ENCODE peak calls at places on chromosome 15, in four cellular contexts. One of them, this sample, is unnamed.

GRCh38 chr15:79078003-79078402 is 12.6 kb downstream of the RASGRF1 start:
- DNase-seq in GM23248: no peak
- DNase-seq in mammary epithelial cell: no peak
- DNase-seq in astrocyte: no peak
- DNase-seq in this sample: no peak

GRCh38 chr15:48112242-48112641 is 8.5 kb upstream of the SLC24A5 start:
- DNase-seq in GM23248: peak; percentile 7
- DNase-seq in mammary epithelial cell: peak; percentile 12
- DNase-seq in astrocyte: peak; percentile 12
- DNase-seq in this sample: no peak

GRCh38 chr15:25946241-25946786 is 83.2 kb upstream of the ATP10A start:
- DNase-seq in GM23248: no peak
- DNase-seq in mammary epithelial cell: no peak
- DNase-seq in astrocyte: no peak
- DNase-seq in this sample: no peak

GRCh38 chr15:67340630-67341029 is 86.0 kb downstream of the IQCH start:
- DNase-seq in GM23248: no peak
- DNase-seq in mammary epithelial cell: no peak
- DNase-seq in astrocyte: no peak
- DNase-seq in this sample: no peak

GRCh38 chr15:31434418-31435255 is 108.0 kb downstream of the KLF13 start:
- DNase-seq in GM23248: peak; percentile 98
- DNase-seq in mammary epithelial cell: peak; percentile 53
- DNase-seq in astrocyte: peak; percentile 88
- DNase-seq in this sample: no peak

GRCh38 chr15:88243895-88244787 is 12.4 kb downstream of the NTRK3 start:
- DNase-seq in GM23248: peak; percentile 48
- DNase-seq in mammary epithelial cell: peak; percentile 36
- DNase-seq in astrocyte: no peak
- DNase-seq in this sample: no peak

GRCh38 chr15:85673326-85673725 is 121.4 kb downstream of the KLHL25 start:
- DNase-seq in GM23248: peak; percentile 49
- DNase-seq in mammary epithelial cell: no peak
- DNase-seq in astrocyte: no peak
- DNase-seq in this sample: no peak

GRCh38 chr15:89321521-89322410 is 12.9 kb downstream of the POLG start:
- DNase-seq in GM23248: peak; percentile 27
- DNase-seq in mammary epithelial cell: no peak
- DNase-seq in astrocyte: no peak
- DNase-seq in this sample: no peak

GRCh38 chr15:77239892-77240608 is 169.1 kb upstream of the TSPAN3 start:
- DNase-seq in GM23248: peak; percentile 42
- DNase-seq in mammary epithelial cell: peak; percentile 4
- DNase-seq in astrocyte: no peak
- DNase-seq in this sample: no peak

GRCh38 chr15:98730860-98731711 is 82.7 kb downstream of the IGF1R start:
- DNase-seq in GM23248: no peak
- DNase-seq in mammary epithelial cell: no peak
- DNase-seq in astrocyte: no peak
- DNase-seq in this sample: no peak

GRCh38 chr15:63093486-63094205 is 28.0 kb upstream of the LACTB start:
- DNase-seq in GM23248: peak; percentile 82
- DNase-seq in mammary epithelial cell: peak; percentile 60
- DNase-seq in astrocyte: no peak
- DNase-seq in this sample: peak; percentile 30

GRCh38 chr15:66907826-66908502 is 157.4 kb upstream of the SMAD3 start:
- DNase-seq in GM23248: peak; percentile 52
- DNase-seq in mammary epithelial cell: no peak
- DNase-seq in astrocyte: no peak
- DNase-seq in this sample: no peak

GRCh38 chr15:80609111-80609510 is 86.0 kb upstream of the ABHD17C start:
- DNase-seq in GM23248: no peak
- DNase-seq in mammary epithelial cell: no peak
- DNase-seq in astrocyte: no peak
- DNase-seq in this sample: no peak

GRCh38 chr15:71294636-71295241 is 179.5 kb downstream of the THSD4 start:
- DNase-seq in GM23248: peak; percentile 89
- DNase-seq in mammary epithelial cell: peak; percentile 95
- DNase-seq in astrocyte: peak; percentile 97
- DNase-seq in this sample: no peak

GRCh38 chr15:57440799-57441198 is 64.5 kb downstream of the CGNL1 start:
- DNase-seq in GM23248: peak; percentile 70
- DNase-seq in mammary epithelial cell: peak; percentile 70
- DNase-seq in astrocyte: peak; percentile 98
- DNase-seq in this sample: no peak

DNA sequence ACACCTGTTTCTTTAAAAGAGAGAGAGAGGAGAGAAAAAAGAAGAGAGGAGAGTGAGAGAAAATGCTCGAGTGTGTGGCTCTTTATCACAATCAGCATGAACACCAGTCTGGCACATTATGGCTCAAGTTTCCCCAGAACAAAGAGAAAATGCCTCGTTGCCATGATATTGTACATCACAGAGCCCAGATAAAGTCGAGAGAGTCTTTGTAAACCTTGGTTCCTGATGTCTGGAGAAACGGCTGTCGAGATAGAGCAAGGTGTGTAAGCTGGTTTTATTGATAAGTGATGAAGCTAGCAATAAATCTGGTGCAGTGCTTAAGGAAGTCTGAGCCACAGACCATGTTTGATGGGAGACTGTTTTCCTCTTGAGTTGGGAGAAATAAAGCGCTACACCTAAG is 81.0 kb upstream of the DPH6 start:
- DNase-seq in GM23248: no peak
- DNase-seq in mammary epithelial cell: no peak
- DNase-seq in astrocyte: no peak
- DNase-seq in this sample: no peak
- H3K9ac ChIP-seq in GM23248: no peak overlapping the region
- H3K9ac ChIP-seq in mammary epithelial cell: no peak overlapping the region
- H3K9ac ChIP-seq in astrocyte: no peak overlapping the region
- H3K9ac ChIP-seq in this sample: no peak overlapping the region

GRCh38 chr15:70062321-70062956 is 35.3 kb downstream of the TLE3 start:
- DNase-seq in GM23248: no peak
- DNase-seq in mammary epithelial cell: no peak
- DNase-seq in astrocyte: peak; percentile 93
- DNase-seq in this sample: peak; percentile 71

GRCh38 chr15:70061086-70061370 is 36.7 kb downstream of the TLE3 start:
- DNase-seq in GM23248: no peak
- DNase-seq in mammary epithelial cell: no peak
- DNase-seq in astrocyte: peak; percentile 63
- DNase-seq in this sample: no peak

GRCh38 chr15:70063284-70063991 is 34.3 kb downstream of the TLE3 start:
- DNase-seq in GM23248: no peak
- DNase-seq in mammary epithelial cell: no peak
- DNase-seq in astrocyte: no peak
- DNase-seq in this sample: no peak

GRCh38 chr15:70060214-70061085 is 37.3 kb downstream of the TLE3 start:
- DNase-seq in GM23248: no peak
- DNase-seq in mammary epithelial cell: no peak
- DNase-seq in astrocyte: no peak
- DNase-seq in this sample: no peak

GRCh38 chr15:70061696-70062270 is 35.9 kb downstream of the TLE3 start:
- DNase-seq in GM23248: no peak
- DNase-seq in mammary epithelial cell: no peak
- DNase-seq in astrocyte: no peak
- DNase-seq in this sample: no peak
- H3K4me3 ChIP-seq in GM23248: no peak overlapping the region
- H3K4me3 ChIP-seq in mammary epithelial cell: no peak overlapping the region
- H3K4me3 ChIP-seq in astrocyte: peak overlapping the region; percentile 29
- H3K4me3 ChIP-seq in this sample: peak overlapping the region; percentile 73

DNA sequence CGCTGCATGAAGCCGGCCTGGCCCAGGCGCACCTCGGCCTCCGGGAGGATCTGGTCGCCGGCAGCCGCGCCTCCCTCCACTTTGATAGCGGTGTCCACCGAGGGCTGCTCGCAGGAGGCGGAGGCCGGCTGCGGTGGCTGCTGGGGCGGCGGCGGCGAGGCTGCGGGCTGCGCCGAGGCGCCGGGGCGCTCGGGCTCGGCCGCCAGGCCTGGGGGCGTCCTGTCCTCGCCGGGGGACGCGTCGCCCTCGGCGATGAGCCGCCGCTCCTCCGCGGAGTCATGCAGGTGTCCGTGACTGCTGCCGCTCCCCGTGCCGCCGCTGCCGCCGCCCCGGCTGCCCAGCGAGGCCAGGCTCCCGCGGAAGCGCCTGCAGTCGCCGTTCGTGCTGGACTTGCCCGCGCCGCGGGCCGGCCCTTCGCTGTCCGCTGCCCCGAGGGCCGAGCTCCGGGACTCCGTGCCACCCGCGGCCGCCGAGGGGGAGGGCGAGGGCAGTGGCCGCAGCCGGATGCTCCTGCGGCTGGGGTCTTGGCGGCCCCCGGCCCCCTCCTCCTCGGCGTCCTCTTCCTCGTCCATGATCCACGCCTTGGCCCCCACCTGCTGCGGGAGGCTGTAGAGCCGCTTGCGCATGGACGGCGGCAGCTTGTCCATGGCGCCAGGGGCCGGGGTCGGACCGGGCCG is 996 bp downstream of the HCN4 start:
- DNase-seq in GM23248: peak; percentile 31
- DNase-seq in mammary epithelial cell: no peak
- DNase-seq in astrocyte: no peak
- DNase-seq in this sample: no peak
- TF ChIP-seq EZH2 in GM23248: no peak
- TF ChIP-seq EZH2 in mammary epithelial cell: no peak
- TF ChIP-seq EZH2 in astrocyte: peak; percentile 64
- TF ChIP-seq EZH2 in this sample: no peak

GRCh38 chr15:75456710-75457109 is 5.2 kb upstream of the SIN3A start:
- DNase-seq in GM23248: peak; percentile 73
- DNase-seq in mammary epithelial cell: no peak
- DNase-seq in astrocyte: no peak
- DNase-seq in this sample: no peak
- H3K9ac ChIP-seq in GM23248: peak overlapping the region; percentile 96
- H3K9ac ChIP-seq in mammary epithelial cell: peak overlapping the region; percentile 95
- H3K9ac ChIP-seq in astrocyte: peak overlapping the region; percentile 94
- H3K9ac ChIP-seq in this sample: no peak overlapping the region

DNA sequence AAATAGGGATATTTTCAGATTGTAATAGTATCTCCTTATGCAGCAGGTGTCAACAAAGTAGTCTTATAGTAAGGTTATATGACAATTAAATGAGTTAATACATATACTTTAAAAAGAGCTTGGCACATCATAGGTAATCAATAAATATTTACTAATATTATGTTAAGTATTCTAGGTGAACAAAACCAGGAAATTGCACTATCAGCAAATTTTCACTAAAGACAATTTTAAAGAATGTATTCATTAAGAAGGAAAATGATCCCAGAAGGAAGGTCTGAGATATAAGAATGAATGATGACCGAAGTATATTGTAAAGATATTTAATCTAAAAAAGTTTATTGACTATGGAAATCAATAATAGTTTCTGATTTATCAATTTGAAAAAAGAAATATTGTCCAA is 281.9 kb downstream of the ADAMTSL3 start:
- DNase-seq in GM23248: no peak
- DNase-seq in mammary epithelial cell: no peak
- DNase-seq in astrocyte: no peak
- DNase-seq in this sample: no peak
- H3K4me3 ChIP-seq in GM23248: no peak overlapping the region
- H3K4me3 ChIP-seq in mammary epithelial cell: no peak overlapping the region
- H3K4me3 ChIP-seq in astrocyte: no peak overlapping the region
- H3K4me3 ChIP-seq in this sample: no peak overlapping the region

GRCh38 chr15:64776402-64776786 is 1.0 kb upstream of the RBPMS2 start:
- DNase-seq in GM23248: no peak
- DNase-seq in mammary epithelial cell: no peak
- DNase-seq in astrocyte: no peak
- DNase-seq in this sample: no peak
- TF ChIP-seq EZH2 in GM23248: no peak
- TF ChIP-seq EZH2 in mammary epithelial cell: no peak
- TF ChIP-seq EZH2 in astrocyte: no peak
- TF ChIP-seq EZH2 in this sample: no peak

GRCh38 chr15:92733934-92734521 is 78.5 kb upstream of the FAM174B start:
- DNase-seq in GM23248: peak; percentile 62
- DNase-seq in mammary epithelial cell: no peak
- DNase-seq in astrocyte: peak; percentile 44
- DNase-seq in this sample: no peak
- H3K9ac ChIP-seq in GM23248: peak overlapping the region; percentile 80
- H3K9ac ChIP-seq in mammary epithelial cell: peak overlapping the region; percentile 48
- H3K9ac ChIP-seq in astrocyte: peak overlapping the region; percentile 80
- H3K9ac ChIP-seq in this sample: no peak overlapping the region

GRCh38 chr15:68935400-68935937 is 5.1 kb downstream of the SPESP1 start:
- DNase-seq in GM23248: no peak
- DNase-seq in mammary epithelial cell: no peak
- DNase-seq in astrocyte: no peak
- DNase-seq in this sample: no peak

GRCh38 chr15:68924866-68925599 is 5.3 kb upstream of the SPESP1 start:
- DNase-seq in GM23248: peak; percentile 91
- DNase-seq in mammary epithelial cell: peak; percentile 68
- DNase-seq in astrocyte: peak; percentile 39
- DNase-seq in this sample: peak; percentile 50

DNA sequence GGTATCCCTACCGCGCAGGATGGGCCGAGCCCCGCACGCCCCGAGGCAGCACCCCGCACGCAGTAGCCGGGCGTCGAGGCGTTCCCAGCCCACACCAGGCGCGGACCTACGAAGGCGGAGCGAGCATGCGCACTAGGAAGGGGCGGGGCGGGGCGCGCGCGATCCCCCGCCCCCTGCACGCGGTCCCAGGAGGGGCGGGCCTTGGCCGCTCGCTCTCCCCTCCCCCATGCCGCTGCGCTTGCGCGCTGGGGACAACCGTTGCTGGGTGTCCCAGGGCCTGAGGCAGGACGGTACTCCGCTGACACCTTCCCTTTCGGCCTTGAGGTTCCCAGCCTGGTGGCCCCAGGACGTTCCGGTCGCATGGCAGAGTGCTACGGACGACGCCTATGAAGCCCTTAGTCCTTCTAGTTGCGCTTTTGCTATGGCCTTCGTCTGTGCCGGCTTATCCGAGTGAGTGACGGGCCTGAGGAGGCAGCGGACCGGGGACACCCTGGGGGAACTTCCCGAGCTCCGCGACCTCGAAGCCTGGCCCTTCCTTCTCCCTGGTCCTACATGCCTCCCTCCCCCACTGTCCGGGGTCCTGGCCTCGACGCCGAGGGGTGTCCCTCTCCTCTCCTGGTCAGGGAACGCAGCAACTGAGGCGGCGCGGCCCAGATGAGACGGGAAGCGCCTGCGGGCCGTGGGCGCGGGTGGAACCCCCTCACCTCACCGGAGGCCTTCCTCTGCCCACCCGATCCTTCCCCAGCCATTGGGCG is at the start of gene SPESP1:
- DNase-seq in GM23248: peak; percentile 3
- DNase-seq in mammary epithelial cell: no peak
- DNase-seq in astrocyte: peak; percentile 5
- DNase-seq in this sample: no peak
- H3K4me3 ChIP-seq in GM23248: no peak within 1 kb of the TSS
- H3K4me3 ChIP-seq in mammary epithelial cell: peak within 1 kb of the TSS; percentile 75
- H3K4me3 ChIP-seq in astrocyte: peak within 1 kb of the TSS; percentile 49
- H3K4me3 ChIP-seq in this sample: no peak within 1 kb of the TSS